ENCODE peak calls at places on chromosomes 4 and X, in six cellular contexts. T is colonic mucosa, M is BE2C, G is lower lobe of right lung, U is uterus, D is Panc1. C is an unnamed sample.

GRCh38 chr4:149706942-149707341 is 108.7 kb downstream of the IQCM start:
- DNase-seq in T (no peak), D (no peak), U (no peak), G (no peak), M (no peak), C (no peak)

GRCh38 chrX:140521393-140521792 is 16.5 kb upstream of the SOX3 start:
- DNase-seq in M (no peak), T (no peak), D (no peak), G (no peak), U (no peak), C (no peak)

GRCh38 chr4:17468638-17469221 is 43.2 kb downstream of the QDPR start:
- DNase-seq in M (peak; percentile 51), U (peak; percentile 47), T (no peak), G (no peak), D (no peak), C (no peak)

GRCh38 chrX:122363112-122363511 is 821.0 kb upstream of the GRIA3 start:
- DNase-seq in D (no peak), U (no peak), T (no peak), M (no peak), G (no peak), C (no peak)

GRCh38 chrX:118968031-118968430 is 6.4 kb upstream of the LONRF3 start:
- DNase-seq in U (no peak), M (no peak), T (no peak), D (no peak), G (no peak), C (no peak)

GRCh38 chr4:39044364-39044946 is 12.2 kb upstream of the TMEM156 start:
- DNase-seq in M (peak; percentile 92), G (peak; percentile 93), T (peak; percentile 88), U (peak; percentile 95), D (no peak), C (peak; percentile 95)

GRCh38 chrX:138711399-138712347 is at the start of gene FGF13:
- DNase-seq in U (peak; percentile 25), M (peak; percentile 8), D (no peak), G (peak; percentile 20), T (no peak), C (no peak)

GRCh38 chr4:154491731-154492249 is at the start of gene DCHS2:
- DNase-seq in U (peak; percentile 53), T (peak; percentile 53), M (peak; percentile 55), G (no peak), D (no peak), C (no peak)

GRCh38 chrX:23118163-23118562 is 118.4 kb downstream of the DDX53 start:
- DNase-seq in D (no peak), M (no peak), T (no peak), G (no peak), U (no peak), C (no peak)

GRCh38 chrX:78652971-78653822 is 5.9 kb downstream of the RTL3 start:
- DNase-seq in U (no peak), G (no peak), D (peak; percentile 24), M (no peak), T (no peak), C (no peak)

GRCh38 chr4:83329521-83330105 is 5.0 kb downstream of the HPSE start:
- DNase-seq in T (no peak), U (no peak), G (no peak), M (no peak), D (no peak), C (no peak)

GRCh38 chr4:38815879-38816782 is 11.5 kb upstream of the TLR1 start:
- DNase-seq in M (no peak), U (no peak), G (no peak), T (no peak), D (no peak), C (no peak)

GRCh38 chrX:150408561-150408960 is 45.4 kb downstream of the MAMLD1 start:
- DNase-seq in D (no peak), G (no peak), M (no peak), T (no peak), U (peak; percentile 16), C (no peak)

GRCh38 chrX:150409964-150410363 is 46.8 kb downstream of the MAMLD1 start:
- DNase-seq in U (no peak), G (no peak), M (no peak), D (no peak), T (no peak), C (no peak)

GRCh38 chrX:150410513-150410912 is 47.4 kb downstream of the MAMLD1 start:
- DNase-seq in G (no peak), T (no peak), D (no peak), M (no peak), U (no peak), C (peak; percentile 63)

GRCh38 chrX:150408007-150408406 is 44.9 kb downstream of the MAMLD1 start:
- DNase-seq in D (no peak), T (no peak), U (no peak), G (no peak), M (no peak), C (no peak)

DNA sequence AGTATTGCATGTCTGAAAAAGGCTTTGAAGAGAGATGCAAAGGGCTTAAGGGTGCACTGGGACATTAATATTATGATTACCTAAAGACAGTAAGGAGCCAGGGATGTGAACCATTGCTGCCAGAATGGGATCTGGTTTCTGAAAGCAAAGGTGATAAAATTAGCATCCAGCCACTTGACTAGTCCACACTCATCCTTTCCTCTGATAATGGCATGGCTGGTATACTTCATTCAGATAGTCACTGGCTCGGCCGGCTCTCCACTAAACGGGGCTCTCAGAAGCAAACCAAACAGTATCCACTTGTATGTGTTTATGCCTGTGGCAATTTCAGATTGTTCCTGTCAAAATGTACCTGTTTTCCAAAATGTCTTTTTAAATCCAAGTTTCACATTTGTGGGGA is 46.4 kb downstream of the MAMLD1 start:
- DNase-seq in M (no peak), D (no peak), U (no peak), G (no peak), T (no peak), C (no peak)
- H3K4me1 ChIP-seq in M (no peaks in the 10 kb centered on the region), D (no peaks in the 10 kb centered on the region), U (no peaks in the 10 kb centered on the region), G (no peaks in the 10 kb centered on the region), T (no peaks in the 10 kb centered on the region), C (peaks cover 25% of the 10 kb centered on the region)

GRCh38 chrX:2145672-2146412 is 354.9 kb downstream of the DHRSX start:
- DNase-seq in U (no peak), T (no peak), G (no peak), D (no peak), M (no peak), C (no peak)

GRCh38 chrX:2150722-2151121 is 350.1 kb downstream of the DHRSX start:
- DNase-seq in G (no peak), U (no peak), D (no peak), T (no peak), M (no peak), C (no peak)

DNA sequence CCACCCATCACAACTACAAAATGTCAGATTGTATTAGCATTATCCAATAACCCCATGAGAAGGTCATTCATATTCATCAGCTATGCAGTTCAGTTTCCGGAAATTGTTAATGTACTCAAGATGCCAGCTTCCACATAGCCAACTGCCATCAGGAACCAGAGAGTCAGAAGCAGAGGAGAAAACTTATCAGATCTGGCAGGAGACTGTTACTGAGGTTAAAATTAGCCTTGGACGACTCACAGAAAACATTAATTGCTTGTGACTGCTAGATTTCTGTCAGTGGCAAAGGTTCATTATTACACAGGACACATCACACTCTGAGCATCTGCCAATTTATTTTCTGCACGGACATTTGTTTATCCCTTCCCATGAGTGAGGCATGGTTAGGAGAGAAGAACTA is 352.8 kb downstream of the DHRSX start:
- DNase-seq in G (no peak), M (no peak), U (no peak), D (no peak), T (no peak), C (no peak)
- H3K4me3 ChIP-seq in G (no peak overlapping the region), M (no peak overlapping the region), U (no peak overlapping the region), D (no peak overlapping the region), T (no peak overlapping the region), C (no peak overlapping the region)

DNA sequence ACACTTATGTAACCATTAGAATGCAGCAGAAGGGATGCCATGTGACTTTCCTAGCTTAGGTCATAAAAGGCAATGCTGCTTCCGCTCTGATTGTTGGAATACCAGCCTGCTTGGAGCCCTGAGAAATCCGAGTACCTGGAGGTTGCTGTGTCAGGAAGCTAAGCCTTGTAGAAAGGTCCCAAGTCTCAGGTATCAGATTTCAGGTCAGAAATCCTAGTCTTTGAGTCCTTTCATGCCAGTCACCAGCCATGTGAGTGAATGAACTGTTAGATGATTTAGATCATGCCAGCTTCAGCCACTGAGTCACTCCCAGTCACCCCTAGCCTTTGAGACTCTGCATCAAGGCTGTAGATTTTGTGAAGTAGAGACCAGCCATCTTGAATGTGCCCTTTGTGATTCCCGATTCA is 23.5 kb downstream of the RAP1GDS1 start:
- DNase-seq in G (no peak), U (no peak), D (no peak), M (no peak), T (no peak), C (no peak)
- H3K4me1 ChIP-seq in G (peaks cover 10% of the 10 kb centered on the region), U (no peaks in the 10 kb centered on the region), D (no peaks in the 10 kb centered on the region), M (peaks cover 12% of the 10 kb centered on the region), T (no peaks in the 10 kb centered on the region), C (peaks cover 32% of the 10 kb centered on the region)

GRCh38 chrX:57232658-57233360 is 53.7 kb upstream of the FAAH2 start:
- DNase-seq in U (no peak), G (no peak), T (no peak), M (no peak), D (no peak), C (no peak)

GRCh38 chrX:57227691-57228090 is 58.8 kb upstream of the FAAH2 start:
- DNase-seq in G (no peak), T (no peak), D (no peak), M (no peak), U (no peak), C (no peak)
- H3K4me3 ChIP-seq in G (no peak overlapping the region), T (no peak overlapping the region), D (no peak overlapping the region), M (no peak overlapping the region), U (no peak overlapping the region), C (no peak overlapping the region)

GRCh38 chr4:139553751-139554670 is 2.0 kb downstream of the SETD7 start:
- DNase-seq in G (no peak), U (no peak), M (no peak), D (no peak), T (no peak), C (no peak)

GRCh38 chr4:139556071-139556734 is at the start of gene SETD7:
- DNase-seq in U (peak; percentile 80), D (no peak), G (peak; percentile 84), M (peak; percentile 79), T (peak; percentile 80), C (peak; percentile 75)

GRCh38 chr4:139555705-139556070 is 331 bp downstream of the SETD7 start:
- DNase-seq in M (no peak), T (peak; percentile 56), D (no peak), U (peak; percentile 57), G (peak; percentile 76), C (peak; percentile 43)

GRCh38 chr4:139555073-139555704 is 830 bp downstream of the SETD7 start:
- DNase-seq in U (peak; percentile 94), D (no peak), T (peak; percentile 92), M (peak; percentile 96), G (peak; percentile 89), C (peak; percentile 83)

GRCh38 chr4:139554726-139555072 is 1.3 kb downstream of the SETD7 start:
- DNase-seq in D (no peak), M (no peak), T (no peak), U (no peak), G (no peak), C (no peak)
- H3K4me1 ChIP-seq in D (peaks cover 20% of the 10 kb centered on the region), M (peaks cover 38% of the 10 kb centered on the region), T (no peaks in the 10 kb centered on the region), U (no peaks in the 10 kb centered on the region), G (peaks cover 68% of the 10 kb centered on the region), C (peaks cover 37% of the 10 kb centered on the region)

C was measured in CD4-positive, alpha-beta memory T cell.